ENCODE peak calls at places on chromosome 1, in eight cellular contexts. One of them, this sample, is unnamed.

GRCh38 chr1:183023146-183023600 is at the start of gene LAMC1:
- DNase-seq in transverse colon: peak
- DNase-seq in A549: peak
- DNase-seq in astrocyte of the cerebellum: peak
- DNase-seq in astrocyte: peak
- DNase-seq in RWPE2: peak
- DNase-seq in cardiac muscle cell: peak
- DNase-seq in activated B cell treated with CpG ODN at 0.5 μM for 24 hours: peak
- DNase-seq in this sample: peak

GRCh38 chr1:32014199-32014936 is 700 bp downstream of the KHDRBS1 start:
- DNase-seq in transverse colon: peak
- DNase-seq in A549: peak
- DNase-seq in astrocyte of the cerebellum: no peak
- DNase-seq in astrocyte: peak
- DNase-seq in RWPE2: no peak
- DNase-seq in cardiac muscle cell: peak
- DNase-seq in activated B cell treated with CpG ODN at 0.5 μM for 24 hours: peak
- DNase-seq in this sample: no peak

GRCh38 chr1:232937741-232938375 is 12.6 kb upstream of the NTPCR start:
- DNase-seq in transverse colon: no peak
- DNase-seq in A549: no peak
- DNase-seq in astrocyte of the cerebellum: no peak
- DNase-seq in astrocyte: no peak
- DNase-seq in RWPE2: no peak
- DNase-seq in cardiac muscle cell: peak
- DNase-seq in activated B cell treated with CpG ODN at 0.5 μM for 24 hours: no peak
- DNase-seq in this sample: no peak

GRCh38 chr1:162627662-162628296 is 4.5 kb upstream of the DDR2 start:
- DNase-seq in transverse colon: no peak
- DNase-seq in A549: peak
- DNase-seq in astrocyte of the cerebellum: no peak
- DNase-seq in astrocyte: no peak
- DNase-seq in RWPE2: no peak
- DNase-seq in cardiac muscle cell: peak
- DNase-seq in activated B cell treated with CpG ODN at 0.5 μM for 24 hours: no peak
- DNase-seq in this sample: no peak

GRCh38 chr1:35725591-35725990 is 6.9 kb upstream of the C1orf216 start:
- DNase-seq in transverse colon: no peak
- DNase-seq in A549: no peak
- DNase-seq in astrocyte of the cerebellum: no peak
- DNase-seq in astrocyte: no peak
- DNase-seq in RWPE2: no peak
- DNase-seq in cardiac muscle cell: peak
- DNase-seq in activated B cell treated with CpG ODN at 0.5 μM for 24 hours: no peak
- DNase-seq in this sample: no peak

GRCh38 chr1:209648931-209649776 is 3.1 kb downstream of the LAMB3 start:
- DNase-seq in transverse colon: peak
- DNase-seq in A549: peak
- DNase-seq in astrocyte of the cerebellum: peak
- DNase-seq in astrocyte: peak
- DNase-seq in RWPE2: no peak
- DNase-seq in cardiac muscle cell: peak
- DNase-seq in activated B cell treated with CpG ODN at 0.5 μM for 24 hours: no peak
- DNase-seq in this sample: peak

GRCh38 chr1:108670131-108670773 is 9.4 kb upstream of the HENMT1 start:
- DNase-seq in transverse colon: no peak
- DNase-seq in A549: no peak
- DNase-seq in astrocyte of the cerebellum: no peak
- DNase-seq in astrocyte: no peak
- DNase-seq in RWPE2: no peak
- DNase-seq in cardiac muscle cell: no peak
- DNase-seq in activated B cell treated with CpG ODN at 0.5 μM for 24 hours: no peak
- DNase-seq in this sample: no peak

GRCh38 chr1:111275079-111275478 is 15.6 kb upstream of the CHIA start:
- DNase-seq in transverse colon: peak
- DNase-seq in A549: no peak
- DNase-seq in astrocyte of the cerebellum: peak
- DNase-seq in astrocyte: peak
- DNase-seq in RWPE2: no peak
- DNase-seq in cardiac muscle cell: peak
- DNase-seq in activated B cell treated with CpG ODN at 0.5 μM for 24 hours: no peak
- DNase-seq in this sample: peak

GRCh38 chr1:219374636-219375035 is 201.0 kb downstream of the LYPLAL1 start:
- DNase-seq in transverse colon: no peak
- DNase-seq in A549: no peak
- DNase-seq in astrocyte of the cerebellum: no peak
- DNase-seq in astrocyte: peak
- DNase-seq in RWPE2: no peak
- DNase-seq in cardiac muscle cell: no peak
- DNase-seq in activated B cell treated with CpG ODN at 0.5 μM for 24 hours: no peak
- DNase-seq in this sample: no peak

GRCh38 chr1:219121634-219122033 is 52.0 kb upstream of the LYPLAL1 start:
- DNase-seq in transverse colon: no peak
- DNase-seq in A549: no peak
- DNase-seq in astrocyte of the cerebellum: no peak
- DNase-seq in astrocyte: no peak
- DNase-seq in RWPE2: no peak
- DNase-seq in cardiac muscle cell: no peak
- DNase-seq in activated B cell treated with CpG ODN at 0.5 μM for 24 hours: no peak
- DNase-seq in this sample: no peak

GRCh38 chr1:231463541-231463940 is 41.5 kb upstream of the EGLN1 start:
- DNase-seq in transverse colon: no peak
- DNase-seq in A549: no peak
- DNase-seq in astrocyte of the cerebellum: no peak
- DNase-seq in astrocyte: no peak
- DNase-seq in RWPE2: no peak
- DNase-seq in cardiac muscle cell: no peak
- DNase-seq in activated B cell treated with CpG ODN at 0.5 μM for 24 hours: no peak
- DNase-seq in this sample: no peak

GRCh38 chr1:112061852-112062451 is 72.5 kb upstream of the KCND3 start:
- DNase-seq in transverse colon: no peak
- DNase-seq in A549: no peak
- DNase-seq in astrocyte of the cerebellum: no peak
- DNase-seq in astrocyte: no peak
- DNase-seq in RWPE2: no peak
- DNase-seq in cardiac muscle cell: no peak
- DNase-seq in activated B cell treated with CpG ODN at 0.5 μM for 24 hours: no peak
- DNase-seq in this sample: no peak

DNA sequence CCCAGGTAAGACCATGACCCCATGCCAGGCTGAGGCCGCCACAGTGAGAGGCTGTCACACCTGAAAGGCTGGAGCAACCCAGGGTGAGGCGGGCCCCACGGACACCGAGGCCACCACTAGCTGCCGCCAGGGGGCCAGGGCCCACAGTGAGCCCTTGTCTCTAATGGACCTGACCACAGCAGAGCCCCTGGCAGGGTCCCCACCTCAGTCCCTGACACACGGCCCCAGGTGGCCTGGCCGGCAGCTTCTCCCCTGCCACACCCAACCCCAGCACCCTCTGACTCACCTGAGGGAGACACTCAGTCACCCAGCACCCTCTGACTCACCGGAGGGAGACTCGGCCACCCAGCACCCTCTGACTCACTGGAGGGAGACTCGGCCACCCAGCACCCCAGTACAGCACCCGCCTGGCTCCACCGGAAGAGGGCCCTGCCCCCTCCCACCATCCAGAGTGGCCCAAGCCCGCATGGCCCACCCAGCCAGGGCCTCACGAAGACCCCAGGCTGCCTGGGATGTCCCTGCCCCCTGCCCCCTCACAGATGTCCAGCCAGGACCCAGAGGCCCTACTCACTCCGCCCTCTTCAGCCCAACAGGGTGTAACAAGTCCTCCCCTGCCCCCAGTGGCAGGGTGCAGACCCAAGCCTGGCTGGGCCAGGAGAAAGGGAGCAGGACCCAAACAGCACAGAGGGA is 4.4 kb downstream of the DVL1 start:
- DNase-seq in transverse colon: peak
- DNase-seq in A549: peak
- DNase-seq in astrocyte of the cerebellum: no peak
- DNase-seq in astrocyte: peak
- DNase-seq in RWPE2: peak
- DNase-seq in cardiac muscle cell: no peak
- DNase-seq in activated B cell treated with CpG ODN at 0.5 μM for 24 hours: no peak
- DNase-seq in this sample: no peak
- TF ChIP-seq CTCF in transverse colon: peak
- TF ChIP-seq CTCF in A549: peak
- TF ChIP-seq CTCF in astrocyte of the cerebellum: peak
- TF ChIP-seq CTCF in astrocyte: peak
- TF ChIP-seq CTCF in RWPE2: peak
- TF ChIP-seq CTCF in cardiac muscle cell: peak
- TF ChIP-seq CTCF in activated B cell treated with CpG ODN at 0.5 μM for 24 hours: no peak
- TF ChIP-seq CTCF in this sample: peak

GRCh38 chr1:41328780-41329640 is 32.2 kb upstream of the FOXO6 start:
- DNase-seq in transverse colon: no peak
- DNase-seq in A549: no peak
- DNase-seq in astrocyte of the cerebellum: no peak
- DNase-seq in astrocyte: no peak
- DNase-seq in RWPE2: no peak
- DNase-seq in cardiac muscle cell: no peak
- DNase-seq in activated B cell treated with CpG ODN at 0.5 μM for 24 hours: no peak
- DNase-seq in this sample: no peak

GRCh38 chr1:41328011-41328615 is 33.1 kb upstream of the FOXO6 start:
- DNase-seq in transverse colon: no peak
- DNase-seq in A549: no peak
- DNase-seq in astrocyte of the cerebellum: no peak
- DNase-seq in astrocyte: no peak
- DNase-seq in RWPE2: no peak
- DNase-seq in cardiac muscle cell: no peak
- DNase-seq in activated B cell treated with CpG ODN at 0.5 μM for 24 hours: no peak
- DNase-seq in this sample: no peak

GRCh38 chr1:41329662-41330587 is 31.3 kb upstream of the FOXO6 start:
- DNase-seq in transverse colon: no peak
- DNase-seq in A549: no peak
- DNase-seq in astrocyte of the cerebellum: no peak
- DNase-seq in astrocyte: no peak
- DNase-seq in RWPE2: no peak
- DNase-seq in cardiac muscle cell: no peak
- DNase-seq in activated B cell treated with CpG ODN at 0.5 μM for 24 hours: no peak
- DNase-seq in this sample: no peak

GRCh38 chr1:41325801-41326200 is 35.4 kb upstream of the FOXO6 start:
- DNase-seq in transverse colon: no peak
- DNase-seq in A549: no peak
- DNase-seq in astrocyte of the cerebellum: no peak
- DNase-seq in astrocyte: peak
- DNase-seq in RWPE2: no peak
- DNase-seq in cardiac muscle cell: peak
- DNase-seq in activated B cell treated with CpG ODN at 0.5 μM for 24 hours: no peak
- DNase-seq in this sample: no peak

GRCh38 chr1:41327383-41327999 is 33.7 kb upstream of the FOXO6 start:
- DNase-seq in transverse colon: no peak
- DNase-seq in A549: no peak
- DNase-seq in astrocyte of the cerebellum: no peak
- DNase-seq in astrocyte: no peak
- DNase-seq in RWPE2: no peak
- DNase-seq in cardiac muscle cell: no peak
- DNase-seq in activated B cell treated with CpG ODN at 0.5 μM for 24 hours: no peak
- DNase-seq in this sample: no peak
- TF ChIP-seq CTCF in transverse colon: no peak
- TF ChIP-seq CTCF in A549: no peak
- TF ChIP-seq CTCF in astrocyte of the cerebellum: no peak
- TF ChIP-seq CTCF in astrocyte: no peak
- TF ChIP-seq CTCF in RWPE2: no peak
- TF ChIP-seq CTCF in cardiac muscle cell: no peak
- TF ChIP-seq CTCF in activated B cell treated with CpG ODN at 0.5 μM for 24 hours: no peak
- TF ChIP-seq CTCF in this sample: no peak

GRCh38 chr1:30572192-30572591 is 151.2 kb downstream of the MATN1 start:
- DNase-seq in transverse colon: no peak
- DNase-seq in A549: no peak
- DNase-seq in astrocyte of the cerebellum: no peak
- DNase-seq in astrocyte: no peak
- DNase-seq in RWPE2: no peak
- DNase-seq in cardiac muscle cell: no peak
- DNase-seq in activated B cell treated with CpG ODN at 0.5 μM for 24 hours: no peak
- DNase-seq in this sample: no peak
- TF ChIP-seq CTCF in transverse colon: no peak
- TF ChIP-seq CTCF in A549: no peak
- TF ChIP-seq CTCF in astrocyte of the cerebellum: no peak
- TF ChIP-seq CTCF in astrocyte: no peak
- TF ChIP-seq CTCF in RWPE2: no peak
- TF ChIP-seq CTCF in cardiac muscle cell: no peak
- TF ChIP-seq CTCF in activated B cell treated with CpG ODN at 0.5 μM for 24 hours: no peak
- TF ChIP-seq CTCF in this sample: no peak

GRCh38 chr1:65773391-65773790 is 19.3 kb upstream of the PDE4B start:
- DNase-seq in transverse colon: no peak
- DNase-seq in A549: no peak
- DNase-seq in astrocyte of the cerebellum: no peak
- DNase-seq in astrocyte: peak
- DNase-seq in RWPE2: no peak
- DNase-seq in cardiac muscle cell: no peak
- DNase-seq in activated B cell treated with CpG ODN at 0.5 μM for 24 hours: no peak
- DNase-seq in this sample: no peak
- TF ChIP-seq CTCF in transverse colon: no peak
- TF ChIP-seq CTCF in A549: no peak
- TF ChIP-seq CTCF in astrocyte of the cerebellum: no peak
- TF ChIP-seq CTCF in astrocyte: no peak
- TF ChIP-seq CTCF in RWPE2: no peak
- TF ChIP-seq CTCF in cardiac muscle cell: no peak
- TF ChIP-seq CTCF in activated B cell treated with CpG ODN at 0.5 μM for 24 hours: no peak
- TF ChIP-seq CTCF in this sample: no peak

DNA sequence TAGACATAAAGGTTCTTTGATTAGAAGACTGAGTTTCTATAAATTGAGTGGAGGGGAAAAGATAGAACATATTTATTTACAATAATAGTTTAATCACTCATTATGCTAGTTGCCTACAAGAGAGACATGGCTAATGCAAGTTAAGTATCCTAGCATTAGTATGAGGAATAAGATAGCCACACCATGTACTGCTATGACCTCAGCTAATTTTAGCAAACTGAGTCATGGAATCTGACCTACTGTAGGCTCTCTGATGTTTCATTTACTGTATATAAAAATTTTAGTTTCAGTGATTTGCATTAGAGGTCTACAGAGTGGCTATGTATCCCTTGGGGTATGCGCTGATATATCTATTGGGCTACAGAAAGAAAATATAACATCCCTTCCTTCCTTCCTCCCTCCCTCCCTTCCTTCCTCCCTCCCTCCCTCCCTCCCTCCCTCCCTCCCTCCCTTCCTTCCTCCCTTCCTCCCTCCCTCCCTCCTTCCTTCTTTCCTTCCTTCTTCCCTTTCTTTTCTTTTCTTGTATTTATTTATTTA is 5.8 kb downstream of the AGL start:
- DNase-seq in transverse colon: no peak
- DNase-seq in A549: no peak
- DNase-seq in astrocyte of the cerebellum: no peak
- DNase-seq in astrocyte: no peak
- DNase-seq in RWPE2: no peak
- DNase-seq in cardiac muscle cell: no peak
- DNase-seq in activated B cell treated with CpG ODN at 0.5 μM for 24 hours: no peak
- DNase-seq in this sample: no peak
- TF ChIP-seq CTCF in transverse colon: no peak
- TF ChIP-seq CTCF in A549: no peak
- TF ChIP-seq CTCF in astrocyte of the cerebellum: no peak
- TF ChIP-seq CTCF in astrocyte: no peak
- TF ChIP-seq CTCF in RWPE2: no peak
- TF ChIP-seq CTCF in cardiac muscle cell: no peak
- TF ChIP-seq CTCF in activated B cell treated with CpG ODN at 0.5 μM for 24 hours: no peak
- TF ChIP-seq CTCF in this sample: no peak

DNA sequence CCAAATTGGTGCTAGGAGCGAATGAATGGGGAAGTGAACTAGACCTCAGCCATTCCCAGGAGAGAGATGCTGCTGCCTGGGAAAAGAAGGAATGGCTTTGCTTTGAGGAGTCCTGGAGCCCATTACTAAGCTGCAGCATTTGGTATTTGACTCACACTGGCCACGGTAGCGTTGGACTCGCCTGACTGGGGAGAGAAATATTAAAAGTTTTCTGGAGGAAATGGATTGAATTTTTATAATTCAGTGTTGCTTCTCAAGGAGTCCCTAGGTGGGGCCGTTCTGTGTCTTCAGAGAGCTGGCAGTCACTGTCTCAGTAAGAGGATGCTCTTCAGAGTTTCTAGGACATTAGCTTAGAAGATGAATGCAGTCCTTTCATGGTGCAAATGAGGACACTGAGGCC is 40.2 kb downstream of the PIK3CD start:
- DNase-seq in transverse colon: no peak
- DNase-seq in A549: no peak
- DNase-seq in astrocyte of the cerebellum: no peak
- DNase-seq in astrocyte: no peak
- DNase-seq in RWPE2: no peak
- DNase-seq in cardiac muscle cell: no peak
- DNase-seq in activated B cell treated with CpG ODN at 0.5 μM for 24 hours: no peak
- DNase-seq in this sample: no peak
- TF ChIP-seq CTCF in transverse colon: no peak
- TF ChIP-seq CTCF in A549: no peak
- TF ChIP-seq CTCF in astrocyte of the cerebellum: no peak
- TF ChIP-seq CTCF in astrocyte: no peak
- TF ChIP-seq CTCF in RWPE2: no peak
- TF ChIP-seq CTCF in cardiac muscle cell: no peak
- TF ChIP-seq CTCF in activated B cell treated with CpG ODN at 0.5 μM for 24 hours: no peak
- TF ChIP-seq CTCF in this sample: no peak

This sample was measured in AG09319.